ENCODE peak calls at places on chromosomes 13 and 19, in ten cellular contexts. One of them, this sample, is unnamed.

GRCh38 chr19:1483979-1484428 is 5.0 kb upstream of the C19orf25 start:
- DNase-seq in brain microvascular endothelial cell: no peak
- DNase-seq in transverse colon: no peak
- DNase-seq in astrocyte: no peak
- DNase-seq in fibroblast of lung: no peak
- DNase-seq in CD4-positive, CD25-positive, alpha-beta regulatory T cell: no peak
- DNase-seq in dorsolateral prefrontal cortex: no peak
- DNase-seq in uterus: no peak
- DNase-seq in neural progenitor cell: no peak
- DNase-seq in HCT116: no peak
- DNase-seq in this sample: no peak

GRCh38 chr13:41306271-41307150 is 4.6 kb upstream of the NAA16 start:
- DNase-seq in HCT116: no peak
- DNase-seq in fibroblast of lung: peak; percentile 46
- DNase-seq in transverse colon: no peak
- DNase-seq in brain microvascular endothelial cell: peak; percentile 2
- DNase-seq in uterus: no peak
- DNase-seq in astrocyte: peak; percentile 37
- DNase-seq in CD4-positive, CD25-positive, alpha-beta regulatory T cell: no peak
- DNase-seq in neural progenitor cell: no peak
- DNase-seq in dorsolateral prefrontal cortex: no peak
- DNase-seq in this sample: no peak

GRCh38 chr13:69585656-69586055 is 522.0 kb upstream of the ATXN8OS start:
- DNase-seq in CD4-positive, CD25-positive, alpha-beta regulatory T cell: no peak
- DNase-seq in astrocyte: no peak
- DNase-seq in uterus: no peak
- DNase-seq in fibroblast of lung: no peak
- DNase-seq in brain microvascular endothelial cell: no peak
- DNase-seq in transverse colon: no peak
- DNase-seq in neural progenitor cell: no peak
- DNase-seq in dorsolateral prefrontal cortex: no peak
- DNase-seq in HCT116: no peak
- DNase-seq in this sample: peak; percentile 2

GRCh38 chr19:16462757-16463250 is 9.0 kb downstream of the EPS15L1 start:
- DNase-seq in dorsolateral prefrontal cortex: no peak
- DNase-seq in CD4-positive, CD25-positive, alpha-beta regulatory T cell: no peak
- DNase-seq in transverse colon: peak; percentile 26
- DNase-seq in neural progenitor cell: no peak
- DNase-seq in uterus: no peak
- DNase-seq in brain microvascular endothelial cell: no peak
- DNase-seq in astrocyte: peak; percentile 18
- DNase-seq in HCT116: no peak
- DNase-seq in fibroblast of lung: peak; percentile 34
- DNase-seq in this sample: no peak

GRCh38 chr13:104984296-104984818 is 1551.1 kb downstream of the EFNB2 start:
- DNase-seq in dorsolateral prefrontal cortex: no peak
- DNase-seq in transverse colon: no peak
- DNase-seq in neural progenitor cell: no peak
- DNase-seq in brain microvascular endothelial cell: peak; percentile 81
- DNase-seq in CD4-positive, CD25-positive, alpha-beta regulatory T cell: no peak
- DNase-seq in uterus: no peak
- DNase-seq in HCT116: no peak
- DNase-seq in astrocyte: peak; percentile 71
- DNase-seq in fibroblast of lung: peak; percentile 77
- DNase-seq in this sample: peak; percentile 79

GRCh38 chr19:11187409-11187808 is 9.9 kb downstream of the KANK2 start:
- DNase-seq in HCT116: no peak
- DNase-seq in CD4-positive, CD25-positive, alpha-beta regulatory T cell: no peak
- DNase-seq in neural progenitor cell: no peak
- DNase-seq in transverse colon: no peak
- DNase-seq in fibroblast of lung: no peak
- DNase-seq in astrocyte: no peak
- DNase-seq in brain microvascular endothelial cell: no peak
- DNase-seq in dorsolateral prefrontal cortex: no peak
- DNase-seq in uterus: no peak
- DNase-seq in this sample: no peak

GRCh38 chr19:30419581-30420180 is 47.5 kb downstream of the ZNF536 start:
- DNase-seq in uterus: no peak
- DNase-seq in neural progenitor cell: no peak
- DNase-seq in CD4-positive, CD25-positive, alpha-beta regulatory T cell: no peak
- DNase-seq in brain microvascular endothelial cell: no peak
- DNase-seq in transverse colon: no peak
- DNase-seq in dorsolateral prefrontal cortex: no peak
- DNase-seq in astrocyte: no peak
- DNase-seq in fibroblast of lung: no peak
- DNase-seq in HCT116: no peak
- DNase-seq in this sample: no peak

GRCh38 chr19:53906211-53907192 is 2.6 kb upstream of the CACNG7 start:
- DNase-seq in transverse colon: peak; percentile 36
- DNase-seq in CD4-positive, CD25-positive, alpha-beta regulatory T cell: peak; percentile 40
- DNase-seq in astrocyte: no peak
- DNase-seq in neural progenitor cell: peak; percentile 71
- DNase-seq in uterus: no peak
- DNase-seq in HCT116: no peak
- DNase-seq in dorsolateral prefrontal cortex: peak; percentile 75
- DNase-seq in brain microvascular endothelial cell: no peak
- DNase-seq in fibroblast of lung: no peak
- DNase-seq in this sample: peak; percentile 43

GRCh38 chr13:30859326-30859725 is 46.7 kb upstream of the MEDAG start:
- DNase-seq in transverse colon: no peak
- DNase-seq in astrocyte: no peak
- DNase-seq in uterus: no peak
- DNase-seq in neural progenitor cell: peak; percentile 20
- DNase-seq in fibroblast of lung: no peak
- DNase-seq in brain microvascular endothelial cell: no peak
- DNase-seq in dorsolateral prefrontal cortex: no peak
- DNase-seq in HCT116: no peak
- DNase-seq in CD4-positive, CD25-positive, alpha-beta regulatory T cell: no peak
- DNase-seq in this sample: no peak

GRCh38 chr13:106591299-106591698 is 23.4 kb upstream of the ARGLU1 start:
- DNase-seq in astrocyte: no peak
- DNase-seq in fibroblast of lung: no peak
- DNase-seq in dorsolateral prefrontal cortex: no peak
- DNase-seq in neural progenitor cell: no peak
- DNase-seq in transverse colon: no peak
- DNase-seq in brain microvascular endothelial cell: no peak
- DNase-seq in CD4-positive, CD25-positive, alpha-beta regulatory T cell: no peak
- DNase-seq in uterus: no peak
- DNase-seq in HCT116: no peak
- DNase-seq in this sample: no peak

GRCh38 chr13:111401755-111402154 is 81.3 kb downstream of the TEX29 start:
- DNase-seq in HCT116: no peak
- DNase-seq in transverse colon: no peak
- DNase-seq in astrocyte: no peak
- DNase-seq in fibroblast of lung: no peak
- DNase-seq in brain microvascular endothelial cell: no peak
- DNase-seq in CD4-positive, CD25-positive, alpha-beta regulatory T cell: no peak
- DNase-seq in neural progenitor cell: no peak
- DNase-seq in dorsolateral prefrontal cortex: peak; percentile 12
- DNase-seq in uterus: no peak
- DNase-seq in this sample: no peak

GRCh38 chr19:33379151-33379829 is 5.8 kb downstream of the CEBPG start:
- DNase-seq in dorsolateral prefrontal cortex: no peak
- DNase-seq in uterus: no peak
- DNase-seq in fibroblast of lung: no peak
- DNase-seq in brain microvascular endothelial cell: no peak
- DNase-seq in astrocyte: no peak
- DNase-seq in transverse colon: no peak
- DNase-seq in CD4-positive, CD25-positive, alpha-beta regulatory T cell: no peak
- DNase-seq in HCT116: no peak
- DNase-seq in neural progenitor cell: no peak
- DNase-seq in this sample: no peak

GRCh38 chr13:53206455-53206854 is 177.8 kb downstream of the OLFM4 start:
- DNase-seq in CD4-positive, CD25-positive, alpha-beta regulatory T cell: no peak
- DNase-seq in dorsolateral prefrontal cortex: no peak
- DNase-seq in neural progenitor cell: no peak
- DNase-seq in astrocyte: no peak
- DNase-seq in HCT116: no peak
- DNase-seq in transverse colon: no peak
- DNase-seq in fibroblast of lung: no peak
- DNase-seq in brain microvascular endothelial cell: no peak
- DNase-seq in uterus: no peak
- DNase-seq in this sample: no peak

GRCh38 chr13:45850020-45850613 is 1.4 kb downstream of the SIAH3 start:
- DNase-seq in brain microvascular endothelial cell: no peak
- DNase-seq in neural progenitor cell: peak; percentile 45
- DNase-seq in HCT116: no peak
- DNase-seq in fibroblast of lung: no peak
- DNase-seq in uterus: no peak
- DNase-seq in CD4-positive, CD25-positive, alpha-beta regulatory T cell: no peak
- DNase-seq in dorsolateral prefrontal cortex: no peak
- DNase-seq in astrocyte: no peak
- DNase-seq in transverse colon: no peak
- DNase-seq in this sample: no peak

GRCh38 chr13:100789481-100789880 is 114.9 kb upstream of the TMTC4 start:
- DNase-seq in fibroblast of lung: peak; percentile 54
- DNase-seq in neural progenitor cell: no peak
- DNase-seq in brain microvascular endothelial cell: peak; percentile 6
- DNase-seq in CD4-positive, CD25-positive, alpha-beta regulatory T cell: no peak
- DNase-seq in astrocyte: peak; percentile 44
- DNase-seq in transverse colon: no peak
- DNase-seq in uterus: no peak
- DNase-seq in dorsolateral prefrontal cortex: peak; percentile 61
- DNase-seq in HCT116: no peak
- DNase-seq in this sample: no peak

GRCh38 chr19:17860993-17861360 is 1.3 kb downstream of the RPL18A start:
- DNase-seq in CD4-positive, CD25-positive, alpha-beta regulatory T cell: no peak
- DNase-seq in astrocyte: no peak
- DNase-seq in uterus: no peak
- DNase-seq in dorsolateral prefrontal cortex: no peak
- DNase-seq in transverse colon: no peak
- DNase-seq in brain microvascular endothelial cell: no peak
- DNase-seq in fibroblast of lung: no peak
- DNase-seq in neural progenitor cell: no peak
- DNase-seq in HCT116: no peak
- DNase-seq in this sample: no peak
- H3K27ac ChIP-seq in CD4-positive, CD25-positive, alpha-beta regulatory T cell: peak overlapping the region; percentile 79
- H3K27ac ChIP-seq in astrocyte: peak overlapping the region; percentile 76
- H3K27ac ChIP-seq in uterus: peak overlapping the region; percentile 88
- H3K27ac ChIP-seq in dorsolateral prefrontal cortex: peak overlapping the region; percentile 84
- H3K27ac ChIP-seq in transverse colon: peak overlapping the region; percentile 92
- H3K27ac ChIP-seq in brain microvascular endothelial cell: peak overlapping the region; percentile 84
- H3K27ac ChIP-seq in fibroblast of lung: peak overlapping the region; percentile 88
- H3K27ac ChIP-seq in neural progenitor cell: no peak overlapping the region
- H3K27ac ChIP-seq in HCT116: peak overlapping the region; percentile 84
- H3K27ac ChIP-seq in this sample: peak overlapping the region; percentile 91

GRCh38 chr19:2627855-2628254 is 74.6 kb downstream of the GNG7 start:
- DNase-seq in fibroblast of lung: peak; percentile 67
- DNase-seq in uterus: no peak
- DNase-seq in astrocyte: peak; percentile 56
- DNase-seq in brain microvascular endothelial cell: peak; percentile 29
- DNase-seq in CD4-positive, CD25-positive, alpha-beta regulatory T cell: no peak
- DNase-seq in transverse colon: no peak
- DNase-seq in neural progenitor cell: no peak
- DNase-seq in HCT116: no peak
- DNase-seq in dorsolateral prefrontal cortex: no peak
- DNase-seq in this sample: no peak
- H3K4me3 ChIP-seq in fibroblast of lung: no peak overlapping the region
- H3K4me3 ChIP-seq in uterus: no peak overlapping the region
- H3K4me3 ChIP-seq in astrocyte: no peak overlapping the region
- H3K4me3 ChIP-seq in brain microvascular endothelial cell: no peak overlapping the region
- H3K4me3 ChIP-seq in CD4-positive, CD25-positive, alpha-beta regulatory T cell: no peak overlapping the region
- H3K4me3 ChIP-seq in transverse colon: no peak overlapping the region
- H3K4me3 ChIP-seq in neural progenitor cell: no peak overlapping the region
- H3K4me3 ChIP-seq in HCT116: no peak overlapping the region
- H3K4me3 ChIP-seq in dorsolateral prefrontal cortex: no peak overlapping the region
- H3K4me3 ChIP-seq in this sample: no peak overlapping the region

GRCh38 chr19:18009412-18010066 is 1.6 kb downstream of the ARRDC2 start:
- DNase-seq in astrocyte: peak; percentile 17
- DNase-seq in uterus: no peak
- DNase-seq in dorsolateral prefrontal cortex: no peak
- DNase-seq in CD4-positive, CD25-positive, alpha-beta regulatory T cell: no peak
- DNase-seq in fibroblast of lung: peak; percentile 39
- DNase-seq in neural progenitor cell: no peak
- DNase-seq in HCT116: no peak
- DNase-seq in transverse colon: no peak
- DNase-seq in brain microvascular endothelial cell: no peak
- DNase-seq in this sample: no peak

GRCh38 chr19:18010149-18010548 is 2.2 kb downstream of the ARRDC2 start:
- DNase-seq in fibroblast of lung: no peak
- DNase-seq in HCT116: no peak
- DNase-seq in brain microvascular endothelial cell: no peak
- DNase-seq in astrocyte: no peak
- DNase-seq in transverse colon: no peak
- DNase-seq in CD4-positive, CD25-positive, alpha-beta regulatory T cell: no peak
- DNase-seq in neural progenitor cell: no peak
- DNase-seq in uterus: no peak
- DNase-seq in dorsolateral prefrontal cortex: no peak
- DNase-seq in this sample: no peak

GRCh38 chr19:18013621-18014111 is 5.7 kb downstream of the ARRDC2 start:
- DNase-seq in uterus: no peak
- DNase-seq in HCT116: no peak
- DNase-seq in transverse colon: no peak
- DNase-seq in astrocyte: no peak
- DNase-seq in brain microvascular endothelial cell: no peak
- DNase-seq in CD4-positive, CD25-positive, alpha-beta regulatory T cell: no peak
- DNase-seq in dorsolateral prefrontal cortex: no peak
- DNase-seq in neural progenitor cell: peak; percentile 39
- DNase-seq in fibroblast of lung: no peak
- DNase-seq in this sample: no peak

GRCh38 chr19:18014197-18014596 is 6.2 kb downstream of the ARRDC2 start:
- DNase-seq in brain microvascular endothelial cell: no peak
- DNase-seq in dorsolateral prefrontal cortex: no peak
- DNase-seq in CD4-positive, CD25-positive, alpha-beta regulatory T cell: no peak
- DNase-seq in neural progenitor cell: no peak
- DNase-seq in transverse colon: no peak
- DNase-seq in fibroblast of lung: no peak
- DNase-seq in astrocyte: no peak
- DNase-seq in uterus: no peak
- DNase-seq in HCT116: no peak
- DNase-seq in this sample: no peak

DNA sequence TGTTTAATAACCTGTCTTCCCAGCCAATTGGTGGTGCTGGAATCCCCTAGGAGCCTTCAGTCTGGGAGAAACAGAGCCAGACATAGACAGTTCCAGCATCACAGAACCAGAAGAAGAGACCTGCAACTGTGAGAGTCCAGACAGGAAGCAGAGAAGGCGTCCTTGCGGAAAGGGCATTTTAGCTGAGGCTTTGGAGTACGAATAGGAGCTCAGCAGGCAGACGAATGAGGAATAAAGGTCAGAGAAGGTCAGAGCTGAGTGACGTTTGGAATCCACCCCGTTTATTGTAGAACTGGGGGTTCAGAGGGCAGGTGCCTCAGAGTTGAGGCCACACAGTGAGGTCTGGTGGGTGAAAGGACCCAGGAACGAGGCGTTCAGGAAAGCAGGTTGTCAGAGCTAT is 5.2 kb downstream of the ARRDC2 start:
- DNase-seq in neural progenitor cell: no peak
- DNase-seq in astrocyte: no peak
- DNase-seq in transverse colon: no peak
- DNase-seq in fibroblast of lung: no peak
- DNase-seq in HCT116: no peak
- DNase-seq in CD4-positive, CD25-positive, alpha-beta regulatory T cell: no peak
- DNase-seq in uterus: no peak
- DNase-seq in dorsolateral prefrontal cortex: no peak
- DNase-seq in brain microvascular endothelial cell: no peak
- DNase-seq in this sample: no peak
- H3K27ac ChIP-seq in neural progenitor cell: no peak overlapping the region
- H3K27ac ChIP-seq in astrocyte: no peak overlapping the region
- H3K27ac ChIP-seq in transverse colon: peak overlapping the region; percentile 66
- H3K27ac ChIP-seq in fibroblast of lung: no peak overlapping the region
- H3K27ac ChIP-seq in HCT116: no peak overlapping the region
- H3K27ac ChIP-seq in CD4-positive, CD25-positive, alpha-beta regulatory T cell: peak overlapping the region; percentile 76
- H3K27ac ChIP-seq in uterus: no peak overlapping the region
- H3K27ac ChIP-seq in dorsolateral prefrontal cortex: peak overlapping the region; percentile 98
- H3K27ac ChIP-seq in brain microvascular endothelial cell: no peak overlapping the region
- H3K27ac ChIP-seq in this sample: no peak overlapping the region

GRCh38 chr19:58401825-58402433 is 6.5 kb downstream of the RNF225 start:
- DNase-seq in CD4-positive, CD25-positive, alpha-beta regulatory T cell: no peak
- DNase-seq in astrocyte: no peak
- DNase-seq in neural progenitor cell: no peak
- DNase-seq in dorsolateral prefrontal cortex: no peak
- DNase-seq in fibroblast of lung: no peak
- DNase-seq in brain microvascular endothelial cell: no peak
- DNase-seq in HCT116: no peak
- DNase-seq in transverse colon: no peak
- DNase-seq in uterus: no peak
- DNase-seq in this sample: no peak
- H3K4me3 ChIP-seq in CD4-positive, CD25-positive, alpha-beta regulatory T cell: peak overlapping the region; percentile 51
- H3K4me3 ChIP-seq in astrocyte: peak overlapping the region; percentile 72
- H3K4me3 ChIP-seq in neural progenitor cell: peak overlapping the region; percentile 68
- H3K4me3 ChIP-seq in dorsolateral prefrontal cortex: peak overlapping the region; percentile 55
- H3K4me3 ChIP-seq in fibroblast of lung: peak overlapping the region; percentile 72
- H3K4me3 ChIP-seq in brain microvascular endothelial cell: peak overlapping the region; percentile 75
- H3K4me3 ChIP-seq in HCT116: peak overlapping the region; percentile 83
- H3K4me3 ChIP-seq in transverse colon: no peak overlapping the region
- H3K4me3 ChIP-seq in uterus: peak overlapping the region; percentile 51
- H3K4me3 ChIP-seq in this sample: peak overlapping the region; percentile 60